ENCODE peak calls at places on chromosomes 16 and 17, in four cellular contexts. L is WERI-Rb-1, J is nephron progenitor cell, P is adrenal gland. M is an unnamed sample.
A peak's percentile ranks its signal among the peaks of the same experiment; 100 is the strongest.

GRCh38 chr16:19710991-19711545 is 7.0 kb downstream of the KNOP1 start:
- DNase-seq in L (no peak), J (no peak), P (no peak), M (no peak)

GRCh38 chr17:78125976-78126894 is 2.3 kb downstream of the TMC6 start:
- DNase-seq in L (no peak), J (no peak), P (no peak), M (no peak)

GRCh38 chr16:70772493-70772892 is 28.5 kb downstream of the VAC14 start:
- DNase-seq in L (no peak), J (no peak), P (no peak), M (no peak)

GRCh38 chr16:4212934-4213296 is 29.0 kb downstream of the SRL start:
- DNase-seq in L (no peak), J (no peak), P (no peak), M (no peak)

GRCh38 chr16:31476305-31477219 is 4.6 kb downstream of the TGFB1I1 start:
- DNase-seq in L (no peak), J (peak; percentile 83), P (peak; percentile 80), M (no peak)

GRCh38 chr16:12344577-12345343 is 368.2 kb downstream of the SNX29 start:
- DNase-seq in L (no peak), J (no peak), P (no peak), M (peak; percentile 24)

GRCh38 chr17:4256952-4257351 is 6.8 kb downstream of the ANKFY1 start:
- DNase-seq in L (no peak), J (no peak), P (no peak), M (no peak)

GRCh38 chr17:75861927-75862317 is 6.8 kb upstream of the WBP2 start:
- DNase-seq in L (no peak), J (no peak), P (no peak), M (no peak)

GRCh38 chr17:42564815-42565522 is 1.9 kb upstream of the MLX start:
- DNase-seq in L (no peak), J (no peak), P (no peak), M (no peak)

GRCh38 chr16:15643453-15644305 is 725 bp upstream of the MARF1 start:
- DNase-seq in L (peak; percentile 22), J (peak; percentile 20), P (peak; percentile 32), M (no peak)

GRCh38 chr16:89052824-89053724 is 40.6 kb upstream of the ACSF3 start:
- DNase-seq in L (no peak), J (no peak), P (no peak), M (no peak)

GRCh38 chr17:55056530-55056929 is 88.0 kb downstream of the STXBP4 start:
- DNase-seq in L (no peak), J (no peak), P (no peak), M (no peak)

GRCh38 chr17:55285340-55286301 is 20.9 kb downstream of the HLF start:
- DNase-seq in L (no peak), J (no peak), P (peak; percentile 88), M (no peak)

DNA sequence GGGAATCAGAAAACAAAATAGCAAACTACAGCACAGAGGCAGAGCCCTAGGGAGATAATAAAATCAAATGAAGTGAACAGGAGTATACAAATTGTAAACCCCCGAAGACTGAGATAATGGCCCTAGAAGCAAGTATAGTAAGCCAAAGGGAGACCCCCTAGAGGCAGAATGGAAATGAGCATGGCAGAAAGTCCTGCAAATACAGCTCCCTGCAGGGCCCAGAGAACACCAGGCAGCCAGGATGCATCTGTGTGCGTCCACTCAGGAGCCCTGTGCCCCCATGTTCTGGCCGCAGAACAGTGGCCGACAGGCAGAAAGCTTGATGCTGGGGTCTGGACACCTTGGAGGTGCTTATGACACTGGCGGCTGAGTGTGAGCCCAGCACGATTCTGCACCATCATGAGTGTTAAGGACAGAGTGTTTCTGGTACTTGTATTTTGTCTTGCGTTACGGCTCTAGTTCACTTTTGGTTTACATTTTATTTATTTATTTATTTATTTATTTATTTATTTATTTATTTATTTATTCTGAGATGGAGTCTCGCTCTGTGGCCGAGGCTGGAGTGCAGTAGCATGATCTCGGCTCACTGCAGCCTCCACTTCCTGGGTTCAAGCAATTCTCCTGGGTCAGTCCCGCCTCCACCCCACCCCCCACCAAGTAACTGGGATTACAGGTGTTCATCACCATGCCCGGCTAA is 48.7 kb downstream of the RGS9 start:
- DNase-seq in L (no peak), J (no peak), P (no peak), M (no peak)
- TF ChIP-seq CTCF in L (peak; percentile 45), J (no peak), P (no peak), M (no peak)

DNA sequence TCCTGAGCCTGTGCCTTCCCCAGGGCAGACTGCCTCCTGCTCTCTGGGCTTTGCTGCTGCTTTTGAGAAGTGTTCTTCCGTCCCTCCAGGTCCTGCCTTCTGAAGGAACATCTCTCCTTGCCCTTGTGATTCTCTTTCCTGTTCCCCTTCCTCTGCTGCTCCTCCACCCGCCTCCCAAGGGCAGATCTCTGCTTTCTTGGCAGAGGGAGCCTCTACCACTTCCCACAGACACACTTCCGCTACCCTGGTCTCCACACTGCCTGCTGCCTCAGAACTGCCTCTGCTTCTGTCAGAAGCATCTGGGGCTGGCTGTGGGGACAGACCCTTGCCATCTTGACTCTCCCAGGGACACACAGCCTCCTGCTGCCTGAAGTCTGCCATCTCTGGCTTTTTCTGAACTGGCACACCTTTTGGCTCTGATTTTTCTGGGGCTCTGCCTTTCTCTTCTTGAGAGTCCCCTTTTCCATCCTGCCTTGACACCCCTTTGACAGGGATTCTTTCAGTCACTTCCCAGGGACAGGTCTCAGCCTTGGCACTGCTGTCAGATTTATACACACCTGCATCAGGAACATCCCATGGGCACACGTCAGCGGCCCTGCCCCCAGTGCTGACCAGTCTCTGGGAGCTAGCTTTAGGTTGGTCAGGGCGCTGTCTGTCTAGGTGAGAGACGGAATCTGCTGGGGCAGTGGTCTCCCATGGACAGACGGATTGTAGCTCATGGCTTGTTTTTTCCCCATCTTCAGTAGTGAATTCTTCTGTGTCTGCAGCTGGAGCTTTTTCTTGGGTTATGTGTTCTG is 16.6 kb downstream of the GPR179 start:
- DNase-seq in L (no peak), J (no peak), P (no peak), M (no peak)
- TF ChIP-seq CTCF in L (no peak), J (no peak), P (no peak), M (no peak)

DNA sequence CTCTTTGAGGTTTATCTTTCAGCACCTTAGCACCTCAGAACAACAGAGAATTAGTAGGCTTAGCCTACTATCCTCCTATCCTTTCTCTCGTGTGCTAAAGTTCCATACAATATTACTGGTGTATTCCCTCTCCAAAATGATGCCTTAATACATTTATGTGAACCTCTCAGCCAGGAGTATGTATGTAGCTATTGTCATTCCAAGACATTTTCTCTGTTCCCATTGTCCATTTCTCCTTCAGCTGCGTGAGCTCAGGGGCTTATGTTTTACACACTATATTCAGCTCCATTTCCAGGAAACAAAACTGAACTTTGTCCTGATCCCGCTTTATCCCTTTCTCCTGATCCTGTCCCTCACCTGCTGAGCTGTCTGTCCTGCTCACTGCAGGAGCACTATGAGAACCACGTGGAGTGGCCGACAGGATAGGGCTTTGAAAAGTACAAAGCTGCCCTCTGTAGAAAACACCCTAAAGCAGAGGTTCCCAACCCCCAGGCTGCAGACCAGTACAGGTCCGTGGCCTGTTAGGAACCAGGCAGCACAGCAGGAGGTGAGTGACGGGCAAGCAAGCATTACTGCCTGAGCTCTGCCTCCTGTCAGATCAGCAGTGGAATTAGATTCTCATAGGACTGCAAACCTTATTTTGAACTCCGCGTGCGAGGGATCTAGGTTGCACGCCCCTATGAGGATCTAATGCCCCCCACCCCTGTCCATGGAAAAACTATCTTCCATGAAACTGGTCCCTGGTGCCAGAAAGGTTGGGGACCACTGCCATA is 55.7 kb downstream of the CENPV start:
- DNase-seq in L (peak; percentile 70), J (no peak), P (no peak), M (peak; percentile 26)
- TF ChIP-seq CTCF in L (no peak), J (no peak), P (no peak), M (no peak)

GRCh38 chr17:47987240-47987835 is 16.4 kb downstream of the CDK5RAP3 start:
- DNase-seq in L (peak; percentile 37), J (peak; percentile 71), P (no peak), M (no peak)
- TF ChIP-seq CTCF in L (no peak), J (no peak), P (no peak), M (no peak)

DNA sequence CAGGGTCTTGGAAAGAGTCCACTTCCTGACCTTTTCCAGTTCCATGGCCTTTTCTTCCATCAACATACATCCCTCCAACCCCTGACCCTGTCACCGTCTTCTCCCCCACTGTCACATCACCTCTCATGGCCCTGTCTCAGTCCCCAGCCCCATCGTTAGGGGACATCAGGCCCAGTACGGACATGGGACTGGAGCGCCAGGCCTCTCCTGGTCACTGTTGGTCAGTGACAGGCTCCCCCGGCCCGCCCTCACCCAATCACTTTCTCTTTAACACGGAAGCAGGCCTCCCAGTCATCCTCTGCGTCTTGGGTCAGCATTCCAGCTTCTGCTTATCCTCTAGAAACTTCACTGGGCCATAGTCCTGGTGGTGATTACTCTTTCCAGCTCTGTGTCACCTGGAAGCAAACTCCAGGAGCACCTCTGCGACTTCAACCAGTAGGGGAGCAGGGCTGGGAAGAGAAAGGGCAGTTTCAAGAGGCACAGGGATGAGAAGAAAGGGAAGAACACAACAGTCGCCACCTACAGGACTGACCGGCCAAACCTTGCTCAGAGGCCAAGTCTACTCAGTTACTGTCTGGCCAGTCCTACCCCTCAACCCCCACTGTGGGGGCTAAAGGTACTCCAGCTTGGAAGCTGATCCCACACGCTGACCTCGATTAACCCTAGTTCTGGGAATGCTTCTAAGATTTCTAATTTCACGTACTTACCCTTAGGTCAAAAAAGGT is 15.9 kb upstream of the ICAM2 start:
- DNase-seq in L (peak; percentile 44), J (no peak), P (no peak), M (no peak)
- TF ChIP-seq CTCF in L (peak; percentile 73), J (no peak), P (no peak), M (peak; percentile 18)

GRCh38 chr17:79368521-79368920 is 242.3 kb downstream of the RBFOX3 start:
- DNase-seq in L (no peak), J (no peak), P (no peak), M (no peak)

GRCh38 chr17:79370594-79370993 is 240.3 kb downstream of the RBFOX3 start:
- DNase-seq in L (no peak), J (no peak), P (no peak), M (no peak)

GRCh38 chr17:79369001-79369400 is 241.8 kb downstream of the RBFOX3 start:
- DNase-seq in L (no peak), J (no peak), P (no peak), M (no peak)

GRCh38 chr17:79370126-79370525 is 240.7 kb downstream of the RBFOX3 start:
- DNase-seq in L (no peak), J (no peak), P (no peak), M (no peak)

DNA sequence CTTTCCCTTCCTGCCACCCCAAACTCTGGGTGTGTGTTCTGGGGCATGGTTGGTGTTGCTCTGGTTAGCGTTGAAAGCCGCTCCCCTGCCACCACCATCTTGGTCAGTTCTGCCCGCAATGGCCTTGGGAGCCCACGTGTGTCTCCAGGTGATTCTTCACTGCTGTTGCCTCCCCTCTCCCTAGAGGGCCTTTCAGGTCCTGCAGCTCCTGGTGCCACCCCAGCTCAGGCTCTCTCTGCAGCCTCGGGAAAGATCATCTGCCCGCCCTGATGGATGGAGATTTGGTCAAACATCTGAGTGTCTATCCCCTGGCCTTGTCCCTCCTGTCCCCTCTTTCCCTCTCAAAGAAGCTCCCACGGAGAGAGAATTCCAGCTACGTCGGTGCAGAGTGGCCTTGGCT is 241.3 kb downstream of the RBFOX3 start:
- DNase-seq in L (no peak), J (no peak), P (no peak), M (no peak)
- TF ChIP-seq CTCF in L (peak; percentile 39), J (no peak), P (no peak), M (no peak)

M was measured in chondrocyte.